ENCODE peak calls at places on chromosomes 13 and 19, in nine cellular contexts. N is NCI-H69; U is CD8-positive, alpha-beta T cell; W is activated CD4-positive, alpha-beta T cell treated with anti-CD3 and anti-CD28 coated beads, Interleukin-2, amount 50 U/mL, for 24 hours; G is H4; A is effector CD4-positive, alpha-beta T cell; Q is T follicular helper cell; C is cardiac septum; S is T-helper 1 cell. B is an unnamed sample.

GRCh38 chr19:6423499-6424189 is 967 bp downstream of the KHSRP start:
- DNase-seq in Q (no peak), U (no peak), C (no peak), S (no peak), G (no peak), A (no peak), N (peak), W (no peak), B (no peak)

GRCh38 chr19:2455481-2456300 is 1.1 kb downstream of the LMNB2 start:
- DNase-seq in G (no peak), Q (peak), S (peak), W (no peak), C (no peak), N (peak), U (no peak), A (peak), B (no peak)

GRCh38 chr19:11375143-11375948 is 880 bp downstream of the SWSAP1 start:
- DNase-seq in A (peak), U (peak), S (peak), W (peak), G (no peak), N (peak), C (peak), Q (peak), B (peak)

GRCh38 chr19:10763399-10763798 is 45.5 kb downstream of the DNM2 start:
- DNase-seq in S (no peak), A (no peak), U (no peak), N (no peak), Q (no peak), G (no peak), C (no peak), W (no peak), B (no peak)

GRCh38 chr13:79582896-79583295 is 101.9 kb downstream of the NDFIP2 start:
- DNase-seq in Q (no peak), C (no peak), A (no peak), W (no peak), U (no peak), S (no peak), G (no peak), N (no peak), B (no peak)

GRCh38 chr13:25406377-25406776 is 34.6 kb downstream of the ATP8A2 start:
- DNase-seq in C (no peak), N (no peak), W (no peak), A (no peak), U (no peak), S (no peak), Q (no peak), G (no peak), B (no peak)

GRCh38 chr13:59750860-59751259 is 412.9 kb downstream of the DIAPH3 start:
- DNase-seq in N (peak), U (no peak), W (no peak), A (no peak), S (no peak), G (no peak), C (no peak), Q (no peak), B (peak)

GRCh38 chr19:42250249-42250665 is 4.7 kb downstream of the ERF start:
- DNase-seq in Q (no peak), N (no peak), C (no peak), S (no peak), W (no peak), A (no peak), G (no peak), U (no peak), B (no peak)

GRCh38 chr13:98691360-98691759 is 61.1 kb downstream of the SLC15A1 start:
- DNase-seq in N (peak), W (no peak), A (no peak), U (no peak), G (no peak), S (no peak), Q (no peak), C (no peak), B (no peak)

GRCh38 chr13:91216928-91217700 is 130.4 kb upstream of the MIR17HG start:
- DNase-seq in G (no peak), W (no peak), Q (no peak), S (no peak), A (no peak), C (no peak), N (no peak), U (no peak), B (no peak)

GRCh38 chr13:83065136-83065535 is 817.1 kb downstream of the SLITRK1 start:
- DNase-seq in A (no peak), U (no peak), C (no peak), G (peak), W (no peak), S (no peak), Q (no peak), N (peak), B (no peak)

GRCh38 chr19:48501961-48502719 is 9.5 kb downstream of the LMTK3 start:
- DNase-seq in Q (peak), A (peak), C (no peak), G (peak), N (peak), S (peak), W (no peak), U (peak), B (no peak)

GRCh38 chr13:79522583-79522982 is 41.6 kb downstream of the NDFIP2 start:
- DNase-seq in S (no peak), U (no peak), N (no peak), W (no peak), Q (no peak), G (peak), C (no peak), A (no peak), B (no peak)

GRCh38 chr13:35731471-35731870 is 255.0 kb upstream of the MAB21L1 start:
- DNase-seq in G (no peak), N (no peak), W (no peak), S (no peak), U (no peak), A (no peak), C (no peak), Q (no peak), B (no peak)

GRCh38 chr13:112078879-112079526 is 12.1 kb downstream of the SOX1 start:
- DNase-seq in N (peak), A (no peak), S (no peak), U (no peak), W (no peak), G (no peak), C (no peak), Q (no peak), B (no peak)

GRCh38 chr19:51628153-51628939 is 1.9 kb downstream of the SIGLEC5 start:
- DNase-seq in Q (no peak), C (no peak), S (no peak), N (no peak), A (no peak), W (no peak), U (no peak), G (no peak), B (no peak)

GRCh38 chr13:20716951-20717350 is 13.5 kb downstream of the IL17D start:
- DNase-seq in W (no peak), A (no peak), N (peak), S (no peak), G (no peak), U (no peak), C (no peak), Q (no peak), B (no peak)